ENCODE peak calls at places on chromosomes 2 and 18, in six cellular contexts. E is AG10803; C is SW 1271; O is A549; X is substantia nigra; F is activated CD4-positive, alpha-beta T cell treated with anti-CD3 and anti-CD28 coated beads, Interleukin-2, amount 10 ng/mL, durations not matched to agents 7 days and 5 days. R is an unnamed sample.

GRCh38 chr18:79614211-79615028 is 65.2 kb upstream of the CTDP1 start:
- DNase-seq in E (no peak), C (no peak), O (no peak), X (no peak), F (no peak), R (no peak)

GRCh38 chr18:74775239-74775638 is 177.6 kb downstream of the ZNF407 start:
- DNase-seq in E (peak; percentile 2), C (no peak), O (no peak), X (no peak), F (no peak), R (no peak)

GRCh38 chr2:175931751-175932295 is 70.2 kb downstream of the LNPK start:
- DNase-seq in E (peak; percentile 95), C (no peak), O (no peak), X (no peak), F (no peak), R (no peak)

GRCh38 chr2:36456227-36456788 is 100.7 kb downstream of the CRIM1 start:
- DNase-seq in E (peak; percentile 73), C (no peak), O (no peak), X (no peak), F (no peak), R (no peak)

GRCh38 chr2:922230-922629 is 28.4 kb upstream of the SNTG2 start:
- DNase-seq in E (no peak), C (no peak), O (no peak), X (no peak), F (no peak), R (no peak)

GRCh38 chr2:179049546-179050311 is at the start of gene CCDC141:
- DNase-seq in E (no peak), C (no peak), O (no peak), X (no peak), F (peak; percentile 48), R (no peak)

GRCh38 chr2:160091381-160091780 is 29.0 kb upstream of the PLA2R1 start:
- DNase-seq in E (peak; percentile 61), C (no peak), O (no peak), X (no peak), F (no peak), R (no peak)

GRCh38 chr2:230677182-230677946 is 35.3 kb upstream of the CAB39 start:
- DNase-seq in E (peak; percentile 23), C (no peak), O (no peak), X (no peak), F (no peak), R (no peak)

GRCh38 chr2:173241643-173242042 is 113.0 kb upstream of the CDCA7 start:
- DNase-seq in E (no peak), C (no peak), O (no peak), X (no peak), F (no peak), R (no peak)

GRCh38 chr2:204899983-204900382 is 354.7 kb downstream of the PARD3B start:
- DNase-seq in E (no peak), C (no peak), O (no peak), X (no peak), F (no peak), R (no peak)

GRCh38 chr18:32911660-32912284 is 138.9 kb upstream of the KLHL14 start:
- DNase-seq in E (peak; percentile 37), C (no peak), O (no peak), X (no peak), F (no peak), R (no peak)

GRCh38 chr2:72934683-72935610 is 17.6 kb downstream of the EMX1 start:
- DNase-seq in E (no peak), C (no peak), O (peak; percentile 60), X (no peak), F (no peak), R (no peak)

GRCh38 chr18:77487951-77488740 is 238.5 kb downstream of the GALR1 start:
- DNase-seq in E (no peak), C (no peak), O (no peak), X (no peak), F (no peak), R (no peak)

GRCh38 chr2:59176737-59177136 is 935.6 kb upstream of the FANCL start:
- DNase-seq in E (no peak), C (no peak), O (no peak), X (no peak), F (no peak), R (no peak)

GRCh38 chr2:45852450-45853150 is 201.1 kb downstream of the PRKCE start:
- DNase-seq in E (no peak), C (no peak), O (no peak), X (no peak), F (no peak), R (no peak)

GRCh38 chr18:62387257-62387656 is 62.1 kb downstream of the TNFRSF11A start:
- DNase-seq in E (no peak), C (no peak), O (no peak), X (no peak), F (no peak), R (no peak)

GRCh38 chr2:240161087-240161750 is 20.8 kb upstream of the OTOS start:
- DNase-seq in E (no peak), C (no peak), O (no peak), X (no peak), F (no peak), R (no peak)